ENCODE peak calls at places on chromosomes 1 and 21, in four cellular contexts. L, P, S and N are unnamed samples. For H3K4me1, the result is how much of the 10 kb centered on the place peaks cover.

GRCh38 chr1:9426291-9426711 is 113.0 kb upstream of the SLC25A33 start:
- DNase-seq in L (no peak), P (no peak), S (no peak), N (no peak)

GRCh38 chr1:167474191-167474641 is 44.1 kb downstream of the CD247 start:
- DNase-seq in L (no peak), P (no peak), S (no peak), N (no peak)

GRCh38 chr1:165650981-165651625 is 20.1 kb downstream of the MGST3 start:
- DNase-seq in L (no peak), P (no peak), S (no peak), N (no peak)

GRCh38 chr1:155043259-155043658 is 7.9 kb upstream of the ADAM15 start:
- DNase-seq in L (no peak), P (no peak), S (no peak), N (no peak)

GRCh38 chr1:90359994-90360393 is 357.1 kb downstream of the BARHL2 start:
- DNase-seq in L (no peak), P (no peak), S (no peak), N (no peak)

GRCh38 chr21:30072496-30072895 is 94.1 kb downstream of the CLDN17 start:
- DNase-seq in L (no peak), P (no peak), S (no peak), N (no peak)

GRCh38 chr1:57600424-57600823 is 176.6 kb upstream of the DAB1 start:
- DNase-seq in L (no peak), P (no peak), S (no peak), N (no peak)

GRCh38 chr1:117537291-117537920 is 68.4 kb upstream of the TENT5C start:
- DNase-seq in L (no peak), P (no peak), S (no peak), N (no peak)

GRCh38 chr1:80966266-80966665 is 834.5 kb upstream of the ADGRL2 start:
- DNase-seq in L (no peak), P (no peak), S (no peak), N (no peak)

GRCh38 chr1:7106442-7107108 is 321.3 kb downstream of the CAMTA1 start:
- DNase-seq in L (no peak), P (no peak), S (no peak), N (no peak)

GRCh38 chr1:7107109-7107830 is 322.0 kb downstream of the CAMTA1 start:
- DNase-seq in L (no peak), P (no peak), S (no peak), N (no peak)

GRCh38 chr1:7104053-7104738 is 318.9 kb downstream of the CAMTA1 start:
- DNase-seq in L (no peak), P (no peak), S (no peak), N (no peak)

GRCh38 chr1:7103322-7104052 is 318.2 kb downstream of the CAMTA1 start:
- DNase-seq in L (no peak), P (no peak), S (no peak), N (no peak)

GRCh38 chr1:7105258-7105657 is 320.0 kb downstream of the CAMTA1 start:
- DNase-seq in L (no peak), P (no peak), S (no peak), N (no peak)
- H3K4me1 ChIP-seq in L (under half), P (under half), S (under half), N (under half)

GRCh38 chr1:65165269-65166002 is 17.4 kb downstream of the AK4 start:
- DNase-seq in L (no peak), P (no peak), S (no peak), N (no peak)
- H3K27ac ChIP-seq in L (no peak), P (no peak), S (no peak), N (no peak)

GRCh38 chr1:202571719-202572339 is 138.4 kb downstream of the SYT2 start:
- DNase-seq in L (no peak), P (no peak), S (no peak), N (peak)

GRCh38 chr1:202567747-202568146 is 142.5 kb downstream of the SYT2 start:
- DNase-seq in L (no peak), P (no peak), S (no peak), N (peak)

GRCh38 chr1:202569393-202570322 is 140.6 kb downstream of the SYT2 start:
- DNase-seq in L (no peak), P (no peak), S (no peak), N (no peak)

GRCh38 chr1:202565890-202566289 is 144.4 kb downstream of the SYT2 start:
- DNase-seq in L (no peak), P (no peak), S (no peak), N (no peak)

GRCh38 chr1:202568466-202569196 is 141.6 kb downstream of the SYT2 start:
- DNase-seq in L (no peak), P (no peak), S (no peak), N (no peak)
- H3K4me1 ChIP-seq in L (under half), P (under half), S (under half), N (under half)

GRCh38 chr1:211328084-211328694 is 1.6 kb downstream of the TRAF5 start:
- DNase-seq in L (no peak), P (no peak), S (no peak), N (no peak)

GRCh38 chr1:211324992-211325775 is 1.4 kb upstream of the TRAF5 start:
- DNase-seq in L (no peak), P (no peak), S (no peak), N (no peak)

GRCh38 chr1:211327341-211327921 is 798 bp downstream of the TRAF5 start:
- DNase-seq in L (no peak), P (peak), S (peak), N (no peak)

GRCh38 chr1:211326528-211327340 is at the start of gene TRAF5:
- DNase-seq in L (peak), P (peak), S (peak), N (peak)

GRCh38 chr1:211326140-211326527 is 499 bp upstream of the TRAF5 start:
- DNase-seq in L (no peak), P (no peak), S (no peak), N (no peak)
- H3K27ac ChIP-seq in L (peak), P (peak), S (peak), N (peak)

DNA sequence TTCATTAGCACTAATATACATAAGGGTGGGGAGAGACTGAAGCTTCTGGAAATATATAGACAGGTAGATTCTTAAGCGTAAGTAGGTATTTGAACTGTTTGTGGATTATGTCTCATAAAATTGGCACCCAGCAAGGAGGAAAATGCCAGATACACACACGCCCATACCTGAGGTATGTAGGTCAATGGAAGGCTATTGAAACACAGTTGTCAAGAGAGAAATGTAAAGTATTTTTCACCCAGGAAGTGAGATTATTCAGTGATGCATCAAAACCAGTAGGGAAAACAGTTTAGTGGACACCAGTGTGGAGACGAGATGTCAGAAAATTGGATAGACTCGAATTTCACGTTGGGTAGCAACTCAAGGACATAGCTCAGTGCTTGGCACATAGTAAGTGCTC is 4.7 kb upstream of the RSPH1 start:
- DNase-seq in L (no peak), P (no peak), S (no peak), N (no peak)
- H3K4me1 ChIP-seq in L (under half), P (under half), S (under half), N (under half)

GRCh38 chr1:183996036-183996376 is 41.5 kb downstream of the COLGALT2 start:
- DNase-seq in L (peak), P (no peak), S (no peak), N (no peak)
- H3K27ac ChIP-seq in L (no peak), P (no peak), S (no peak), N (no peak)